ENCODE peak calls at places on chromosome 20, in six cellular contexts. B, O, U, E, V and K are unnamed samples.

GRCh38 chr20:61517419-61517818 is 265.4 kb downstream of the CDH4 start:
- DNase-seq in B (no peak), O (no peak), U (no peak), E (no peak), V (no peak), K (no peak)

GRCh38 chr20:36106606-36107005 is 47.9 kb upstream of the EPB41L1 start:
- DNase-seq in B (no peak), O (no peak), U (no peak), E (no peak), V (no peak), K (no peak)

GRCh38 chr20:52493177-52493711 is 301.7 kb upstream of the ZFP64 start:
- DNase-seq in B (peak), O (peak), U (peak), E (no peak), V (peak), K (peak)

GRCh38 chr20:53735536-53736050 is 142.0 kb upstream of the ZNF217 start:
- DNase-seq in B (peak), O (no peak), U (peak), E (no peak), V (no peak), K (no peak)

GRCh38 chr20:2692036-2692885 is at the start of gene EBF4:
- DNase-seq in B (no peak), O (peak), U (no peak), E (peak), V (peak), K (no peak)

GRCh38 chr20:1631309-1632227 is 11.8 kb upstream of the SIRPB1 start:
- DNase-seq in B (no peak), O (no peak), U (no peak), E (no peak), V (no peak), K (no peak)

GRCh38 chr20:62822788-62823651 is 6.2 kb downstream of the COL9A3 start:
- DNase-seq in B (peak), O (peak), U (no peak), E (peak), V (peak), K (no peak)

GRCh38 chr20:45229264-45230056 is 8.3 kb downstream of the SEMG2 start:
- DNase-seq in B (peak), O (peak), U (no peak), E (no peak), V (peak), K (peak)

GRCh38 chr20:63129991-63130653 is 85.8 kb downstream of the YTHDF1 start:
- DNase-seq in B (no peak), O (peak), U (no peak), E (no peak), V (no peak), K (no peak)